ENCODE peak calls at places on chromosome 17, in six cellular contexts. G is H9, B is H1, Q is neuronal stem cell, Y is mesendoderm, M is mesenchymal stem cell. I is an unnamed sample.
A peak's percentile ranks its signal among the peaks of the same experiment; 100 is the strongest.

GRCh38 chr17:50103941-50104340 is 8.8 kb downstream of the PDK2 start:
- DNase-seq in G (no peak), B (no peak), Q (no peak), Y (no peak), M (no peak), I (no peak)

GRCh38 chr17:18187816-18188761 is 4.5 kb downstream of the ALKBH5 start:
- DNase-seq in G (no peak), B (no peak), Q (no peak), Y (no peak), M (peak; percentile 38), I (peak; percentile 23)

GRCh38 chr17:39622380-39623006 is 4.3 kb upstream of the PPP1R1B start:
- DNase-seq in G (peak; percentile 35), B (no peak), Q (no peak), Y (no peak), M (no peak), I (no peak)

GRCh38 chr17:33874617-33875060 is 380.4 kb upstream of the CCL2 start:
- DNase-seq in G (no peak), B (no peak), Q (no peak), Y (no peak), M (no peak), I (no peak)

GRCh38 chr17:3972931-3973330 is 8.7 kb upstream of the ATP2A3 start:
- DNase-seq in G (no peak), B (no peak), Q (no peak), Y (no peak), M (no peak), I (no peak)

GRCh38 chr17:21282850-21283249 is 1.7 kb upstream of the MAP2K3 start:
- DNase-seq in G (no peak), B (no peak), Q (no peak), Y (no peak), M (no peak), I (no peak)

GRCh38 chr17:35740997-35741931 is 9.8 kb downstream of the RASL10B start:
- DNase-seq in G (peak; percentile 82), B (no peak), Q (no peak), Y (peak; percentile 54), M (no peak), I (no peak)

GRCh38 chr17:42548070-42548837 is 4.5 kb upstream of the HSD17B1 start:
- DNase-seq in G (peak; percentile 97), B (peak; percentile 82), Q (peak; percentile 71), Y (peak; percentile 94), M (peak; percentile 53), I (no peak)

GRCh38 chr17:14922421-14922820 is 342.7 kb downstream of the PMP22 start:
- DNase-seq in G (no peak), B (no peak), Q (no peak), Y (no peak), M (no peak), I (no peak)

GRCh38 chr17:58488428-58488890 is 251 bp upstream of the HSF5 start:
- DNase-seq in G (no peak), B (no peak), Q (no peak), Y (no peak), M (no peak), I (no peak)

GRCh38 chr17:75468311-75468754 is 11.9 kb downstream of the TMEM94 start:
- DNase-seq in G (no peak), B (no peak), Q (no peak), Y (no peak), M (no peak), I (no peak)

GRCh38 chr17:2837147-2837561 is 40.9 kb downstream of the RAP1GAP2 start:
- DNase-seq in G (no peak), B (no peak), Q (no peak), Y (no peak), M (no peak), I (no peak)

GRCh38 chr17:47224971-47225370 is 15.8 kb downstream of the MYL4 start:
- DNase-seq in G (no peak), B (no peak), Q (no peak), Y (no peak), M (peak; percentile 56), I (no peak)

GRCh38 chr17:57810740-57811632 is 38.9 kb downstream of the MRPS23 start:
- DNase-seq in G (peak; percentile 38), B (no peak), Q (no peak), Y (no peak), M (no peak), I (peak; percentile 4)

GRCh38 chr17:13537211-13537610 is 64.5 kb downstream of the HS3ST3A1 start:
- DNase-seq in G (no peak), B (no peak), Q (no peak), Y (no peak), M (no peak), I (no peak)

GRCh38 chr17:77644181-77644972 is 314.1 kb upstream of the TNRC6C start:
- DNase-seq in G (peak; percentile 20), B (no peak), Q (no peak), Y (no peak), M (no peak), I (no peak)

GRCh38 chr17:34161600-34161999 is 93.5 kb upstream of the CCL2 start:
- DNase-seq in G (no peak), B (no peak), Q (no peak), Y (no peak), M (no peak), I (no peak)

GRCh38 chr17:40298726-40299125 is 10.3 kb upstream of the RARA start:
- DNase-seq in G (no peak), B (no peak), Q (no peak), Y (no peak), M (no peak), I (peak; percentile 55)

GRCh38 chr17:5699789-5700188 is 115.5 kb upstream of the NLRP1 start:
- DNase-seq in G (peak; percentile 87), B (no peak), Q (no peak), Y (peak; percentile 53), M (no peak), I (no peak)

GRCh38 chr17:69047368-69048263 is 13.1 kb downstream of the ABCA9 start:
- DNase-seq in G (no peak), B (no peak), Q (no peak), Y (peak; percentile 85), M (peak; percentile 80), I (peak; percentile 75)

GRCh38 chr17:10125761-10126553 is 72.4 kb downstream of the GAS7 start:
- DNase-seq in G (no peak), B (no peak), Q (no peak), Y (peak; percentile 75), M (peak; percentile 94), I (peak; percentile 49)

GRCh38 chr17:73305845-73306836 is 5.7 kb downstream of the CDC42EP4 start:
- DNase-seq in G (no peak), B (no peak), Q (no peak), Y (no peak), M (no peak), I (no peak)
- H3K4ac ChIP-seq in G (no peak overlapping the region), B (no peak overlapping the region), Q (no peak overlapping the region), Y (no peak overlapping the region), M (peak overlapping the region; percentile 75), I (peak overlapping the region; percentile 98)

DNA sequence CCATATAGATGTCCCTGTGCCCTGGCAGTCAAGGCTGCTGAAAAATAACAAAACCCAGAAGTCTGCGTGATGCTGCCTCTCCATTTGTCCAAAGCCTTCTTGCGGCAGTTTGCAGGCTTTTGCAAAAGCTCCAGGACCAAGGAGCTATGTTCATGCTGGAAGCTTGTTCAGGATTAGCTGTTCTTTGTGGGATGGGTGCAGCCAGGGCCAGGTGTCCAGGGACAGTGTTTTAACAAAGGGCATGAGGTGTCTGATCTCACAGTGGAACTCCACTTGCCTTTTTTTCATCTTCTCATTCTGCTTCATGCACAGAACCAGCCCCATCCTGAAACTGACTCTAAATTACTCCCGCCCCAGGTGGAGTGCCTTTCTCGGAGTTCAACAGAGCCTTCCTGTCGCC is 31.7 kb upstream of the STH start:
- DNase-seq in G (no peak), B (no peak), Q (no peak), Y (no peak), M (no peak), I (no peak)
- H3K27ac ChIP-seq in G (no peak overlapping the region), B (no peak overlapping the region), Q (no peak overlapping the region), Y (no peak overlapping the region), M (no peak overlapping the region), I (no peak overlapping the region)

GRCh38 chr17:81515530-81516041 is 3.0 kb upstream of the ACTG1 start:
- DNase-seq in G (no peak), B (no peak), Q (no peak), Y (no peak), M (no peak), I (no peak)
- H3K4ac ChIP-seq in G (no peak overlapping the region), B (peak overlapping the region; percentile 44), Q (no peak overlapping the region), Y (no peak overlapping the region), M (peak overlapping the region; percentile 99), I (peak overlapping the region; percentile 86)

GRCh38 chr17:68034452-68034776 is 1.1 kb upstream of the KPNA2 start:
- DNase-seq in G (no peak), B (no peak), Q (no peak), Y (no peak), M (no peak), I (no peak)

GRCh38 chr17:68033636-68034451 is 1.7 kb upstream of the KPNA2 start:
- DNase-seq in G (peak; percentile 97), B (peak; percentile 84), Q (peak; percentile 88), Y (peak; percentile 99), M (peak; percentile 68), I (peak; percentile 65)

GRCh38 chr17:68035523-68036303 is at the start of gene KPNA2:
- DNase-seq in G (peak; percentile 98), B (peak; percentile 94), Q (peak; percentile 99), Y (peak; percentile 99), M (peak; percentile 99), I (peak; percentile 98)

GRCh38 chr17:68035131-68035522 is 408 bp upstream of the KPNA2 start:
- DNase-seq in G (peak; percentile 98), B (no peak), Q (no peak), Y (no peak), M (no peak), I (no peak)

GRCh38 chr17:68036304-68037147 is 991 bp downstream of the KPNA2 start:
- DNase-seq in G (no peak), B (no peak), Q (no peak), Y (no peak), M (no peak), I (peak; percentile 59)
- H3K27ac ChIP-seq in G (no peak overlapping the region), B (peak overlapping the region; percentile 96), Q (no peak overlapping the region), Y (peak overlapping the region; percentile 77), M (peak overlapping the region; percentile 38), I (peak overlapping the region; percentile 75)